ENCODE peak calls at places on chromosomes 6 and 20, in eight cellular contexts. O is spleen, A is progenitor cell of endocrine pancreas, I is right atrium auricular region, C is A549, D is vagina, V is fibroblast of pulmonary artery, T is transverse colon. W is an unnamed sample.

GRCh38 chr20:4962257-4962855 is 39.0 kb downstream of the SLC23A2 start:
- DNase-seq in V (no peak), D (no peak), C (no peak), O (peak; percentile 78), A (no peak), I (no peak), T (no peak), W (peak; percentile 29)

GRCh38 chr20:48649104-48649626 is 178.6 kb downstream of the PREX1 start:
- DNase-seq in D (no peak), A (no peak), I (no peak), O (peak; percentile 61), T (no peak), C (no peak), V (no peak), W (no peak)

GRCh38 chr6:147331401-147331800 is 127.2 kb downstream of the STXBP5 start:
- DNase-seq in O (no peak), T (no peak), C (no peak), D (no peak), I (no peak), V (no peak), A (no peak), W (no peak)

GRCh38 chr6:43391448-43392031 is 22.1 kb upstream of the ZNF318 start:
- DNase-seq in T (no peak), V (no peak), C (no peak), D (no peak), A (no peak), I (no peak), O (no peak), W (peak; percentile 57)

GRCh38 chr20:4165984-4166725 is 150.8 kb upstream of the RNF24 start:
- DNase-seq in O (no peak), T (no peak), A (no peak), C (no peak), I (no peak), V (no peak), D (no peak), W (no peak)

GRCh38 chr20:46122071-46122470 is 4.0 kb downstream of the CD40 start:
- DNase-seq in V (peak; percentile 67), A (no peak), I (no peak), T (no peak), D (no peak), C (no peak), O (no peak), W (no peak)

GRCh38 chr6:81806793-81807565 is 54.5 kb upstream of the TENT5A start:
- DNase-seq in C (no peak), I (no peak), O (no peak), D (no peak), T (peak; percentile 22), V (no peak), A (no peak), W (no peak)

GRCh38 chr6:41624621-41625365 is 13.5 kb upstream of the MDFI start:
- DNase-seq in I (no peak), A (no peak), C (no peak), O (no peak), V (no peak), T (no peak), D (no peak), W (no peak)

GRCh38 chr6:132391391-132392291 is 9.6 kb downstream of the MOXD1 start:
- DNase-seq in D (peak; percentile 95), T (peak; percentile 20), V (peak; percentile 83), A (no peak), O (no peak), C (no peak), I (no peak), W (no peak)

DNA sequence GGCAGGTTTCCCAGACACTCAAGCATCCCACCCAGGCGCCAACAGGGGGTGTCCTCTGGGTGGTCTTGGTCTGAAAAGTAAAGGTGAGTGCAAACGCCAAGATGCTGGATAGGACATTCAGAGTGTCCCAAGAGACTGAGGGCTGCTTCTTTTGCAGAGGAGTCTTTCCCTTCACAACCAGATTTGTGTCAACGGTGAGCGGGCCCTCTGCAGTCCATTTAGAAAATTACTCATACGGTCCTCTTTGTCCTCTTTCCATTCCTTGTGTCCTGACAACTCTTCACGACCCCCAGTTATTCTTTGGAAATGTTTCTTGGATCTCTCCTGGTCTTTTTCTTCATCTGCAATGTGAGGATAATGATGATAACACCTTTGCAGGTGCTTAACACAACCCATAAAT is 257.8 kb downstream of the CDC5L start:
- DNase-seq in V (no peak), O (no peak), C (peak; percentile 6), A (no peak), D (no peak), I (no peak), T (no peak), W (no peak)
- TF ChIP-seq CTCF in V (no peak), O (no peak), C (no peak), A (peak; percentile 29), D (no peak), I (no peak), T (no peak), W (no peak)

GRCh38 chr20:23320317-23320716 is 30.3 kb upstream of the NXT1 start:
- DNase-seq in T (no peak), D (no peak), A (no peak), O (no peak), I (no peak), C (peak; percentile 55), V (peak; percentile 33), W (no peak)
- TF ChIP-seq CTCF in T (peak; percentile 35), D (no peak), A (peak; percentile 52), O (no peak), I (peak; percentile 38), C (peak; percentile 28), V (peak; percentile 55), W (no peak)

DNA sequence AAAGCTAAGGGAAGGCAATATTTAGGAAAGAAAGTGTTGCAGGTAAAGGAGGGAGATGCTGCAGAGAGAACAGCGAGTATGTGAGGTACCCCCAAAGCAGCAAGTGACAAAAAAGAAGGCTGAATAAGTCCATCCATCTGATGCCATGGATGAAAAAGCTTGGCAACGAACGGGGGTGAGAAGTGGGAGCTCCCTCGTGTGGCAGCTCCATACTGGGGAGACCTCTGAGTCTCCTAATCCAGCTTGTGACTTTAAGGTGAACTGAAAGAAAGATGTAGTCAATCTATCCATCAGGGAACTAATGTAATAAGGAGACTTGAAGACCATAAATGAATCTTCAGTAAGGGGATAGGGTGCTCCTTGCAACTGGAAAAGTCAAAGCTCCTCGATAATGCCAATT is 156.6 kb downstream of the OTOR start:
- DNase-seq in D (no peak), V (no peak), O (no peak), T (no peak), C (peak; percentile 18), A (no peak), I (no peak), W (no peak)
- TF ChIP-seq CTCF in D (no peak), V (no peak), O (no peak), T (no peak), C (no peak), A (no peak), I (no peak), W (no peak)

GRCh38 chr6:53294611-53295010 is 54.1 kb downstream of the ELOVL5 start:
- DNase-seq in T (no peak), C (no peak), A (no peak), D (no peak), O (no peak), V (no peak), I (no peak), W (no peak)

GRCh38 chr6:53287336-53288225 is 61.2 kb downstream of the ELOVL5 start:
- DNase-seq in I (no peak), C (no peak), A (no peak), O (no peak), V (peak; percentile 62), D (no peak), T (no peak), W (no peak)

GRCh38 chr6:53293691-53294090 is 55.1 kb downstream of the ELOVL5 start:
- DNase-seq in I (no peak), V (no peak), D (no peak), A (no peak), O (no peak), C (no peak), T (no peak), W (no peak)

GRCh38 chr6:53294095-53294494 is 54.7 kb downstream of the ELOVL5 start:
- DNase-seq in I (no peak), A (peak; percentile 21), V (peak; percentile 48), C (no peak), O (no peak), T (no peak), D (no peak), W (no peak)

DNA sequence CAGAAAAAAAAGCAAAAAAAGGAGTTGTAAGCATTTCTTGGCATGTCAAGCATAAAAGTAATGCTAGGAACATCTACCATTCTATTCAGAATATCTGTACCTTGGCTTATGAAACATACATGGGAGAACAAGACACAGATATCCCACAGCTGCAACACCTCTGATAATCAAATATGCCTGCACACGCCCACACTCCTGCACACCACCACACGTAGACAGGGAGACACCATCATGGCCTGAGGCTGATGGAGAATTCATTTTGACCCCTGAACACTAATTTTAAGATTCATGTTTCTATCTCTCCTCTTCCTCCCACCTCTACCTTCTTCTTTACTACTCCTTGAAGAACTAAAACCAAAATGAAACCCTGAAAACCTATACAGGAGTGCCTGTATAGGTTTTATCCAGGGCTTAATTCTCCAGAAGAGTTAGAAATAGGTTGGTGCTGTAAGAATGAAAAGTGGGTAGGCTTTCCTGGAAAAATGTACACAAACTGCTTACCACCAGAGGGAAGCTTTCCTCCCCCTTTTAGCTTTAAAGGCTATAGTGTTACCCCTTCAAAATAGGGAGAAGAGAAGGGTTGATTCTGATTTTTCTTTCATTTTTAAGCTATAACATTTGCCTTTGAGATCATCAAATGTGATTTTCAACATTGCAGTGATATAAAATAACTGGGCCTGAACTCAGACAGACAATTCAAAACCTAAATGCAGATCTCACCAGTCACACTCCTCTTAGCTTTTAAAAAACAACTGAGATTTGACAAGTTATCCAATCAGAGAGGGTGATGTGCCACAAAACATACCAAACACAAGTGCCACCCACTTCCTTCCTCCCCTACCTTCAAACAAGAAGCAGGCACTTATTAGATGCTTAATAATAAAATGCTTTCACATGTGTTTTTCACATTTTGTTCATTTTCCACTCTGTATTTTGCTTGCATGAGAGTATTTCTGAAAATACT is 57.9 kb downstream of the ELOVL5 start:
- DNase-seq in I (no peak), T (no peak), C (no peak), O (no peak), A (no peak), D (no peak), V (no peak), W (no peak)
- TF ChIP-seq CTCF in I (no peak), T (no peak), C (no peak), O (no peak), A (no peak), D (no peak), V (peak; percentile 30), W (no peak)